ENCODE peak calls at places on chromosome 2, in seven cellular contexts. H, O, B, E, C, S and A are unnamed samples.

GRCh38 chr2:85774126-85774978 is 20.6 kb downstream of the ATOH8 start:
- DNase-seq in H (no peak), S (no peak), B (no peak), E (no peak), O (no peak), C (no peak), A (no peak)

GRCh38 chr2:232420073-232420454 is 13.4 kb downstream of the ALPG start:
- DNase-seq in B (no peak), C (no peak), E (no peak), S (no peak), H (no peak), O (no peak), A (no peak)

GRCh38 chr2:10367472-10368439 is 65.1 kb downstream of the HPCAL1 start:
- DNase-seq in H (no peak), C (no peak), B (no peak), E (no peak), S (no peak), O (no peak), A (no peak)

GRCh38 chr2:99555410-99555809 is 65.6 kb upstream of the REV1 start:
- DNase-seq in O (peak), S (no peak), C (no peak), E (no peak), B (no peak), H (no peak), A (no peak)

GRCh38 chr2:109257653-109258052 is 128.6 kb downstream of the SH3RF3 start:
- DNase-seq in B (no peak), S (no peak), C (no peak), H (no peak), E (no peak), O (no peak), A (no peak)

GRCh38 chr2:127398239-127398590 is 10.4 kb upstream of the MAP3K2 start:
- DNase-seq in O (no peak), S (no peak), E (no peak), H (peak), C (peak), B (peak), A (peak)

GRCh38 chr2:109460553-109461324 is 153.0 kb downstream of the SEPTIN10 start:
- DNase-seq in C (no peak), B (no peak), O (no peak), H (no peak), S (no peak), E (no peak), A (no peak)

GRCh38 chr2:101064868-101065549 is 62.9 kb downstream of the RPL31 start:
- DNase-seq in B (peak), E (no peak), O (no peak), H (peak), C (no peak), S (no peak), A (no peak)

GRCh38 chr2:24824071-24824588 is 30.9 kb downstream of the CENPO start:
- DNase-seq in O (no peak), E (no peak), S (no peak), C (no peak), H (no peak), B (no peak), A (peak)

GRCh38 chr2:213451542-213452256 is 167.4 kb downstream of the SPAG16 start:
- DNase-seq in S (no peak), H (no peak), E (no peak), O (no peak), B (no peak), C (no peak), A (no peak)

GRCh38 chr2:150578481-150578880 is 91.0 kb upstream of the RND3 start:
- DNase-seq in S (no peak), O (no peak), B (no peak), E (no peak), H (no peak), C (no peak), A (no peak)

GRCh38 chr2:66753247-66754019 is 318.5 kb downstream of the MEIS1 start:
- DNase-seq in H (no peak), E (no peak), S (no peak), O (no peak), C (no peak), B (no peak), A (no peak)

GRCh38 chr2:105409717-105410116 is 10.9 kb upstream of the FHL2 start:
- DNase-seq in E (no peak), B (no peak), C (no peak), H (peak), S (no peak), O (no peak), A (no peak)

GRCh38 chr2:85577386-85578242 is at the start of gene VAMP8:
- DNase-seq in O (no peak), H (peak), B (peak), E (peak), S (no peak), C (peak), A (no peak)

GRCh38 chr2:168552450-168552856 is 96.4 kb downstream of the CERS6 start:
- DNase-seq in H (no peak), C (no peak), B (no peak), O (peak), S (peak), E (peak), A (no peak)

GRCh38 chr2:168941297-168941696 is 40.2 kb downstream of the G6PC2 start:
- DNase-seq in S (no peak), B (no peak), E (no peak), C (no peak), H (no peak), O (no peak), A (no peak)

GRCh38 chr2:180907731-180908130 is 72.7 kb upstream of the UBE2E3 start:
- DNase-seq in B (no peak), S (no peak), O (no peak), H (no peak), C (no peak), E (no peak), A (no peak)

GRCh38 chr2:101442667-101443061 is 32.2 kb downstream of the RFX8 start:
- DNase-seq in B (peak), E (no peak), C (no peak), H (peak), S (no peak), O (no peak), A (no peak)

GRCh38 chr2:8264981-8265380 is 416.9 kb upstream of the ID2 start:
- DNase-seq in H (no peak), O (no peak), C (no peak), E (no peak), S (no peak), B (no peak), A (no peak)

GRCh38 chr2:200199576-200200263 is 106.8 kb upstream of the SPATS2L start:
- DNase-seq in B (no peak), E (no peak), H (no peak), O (no peak), C (no peak), S (no peak), A (no peak)

GRCh38 chr2:120293123-120293990 is 40.7 kb downstream of the RALB start:
- DNase-seq in C (no peak), H (no peak), B (no peak), E (no peak), O (no peak), S (no peak), A (no peak)
- TF ChIP-seq YY1 in C (no peak), H (no peak), B (no peak), E (no peak), O (no peak), S (no peak), A (no peak)

GRCh38 chr2:206457188-206457634 is 13.9 kb downstream of the ADAM23 start:
- DNase-seq in S (peak), O (no peak), H (no peak), C (no peak), E (no peak), B (no peak), A (no peak)

GRCh38 chr2:206456078-206456769 is 12.9 kb downstream of the ADAM23 start:
- DNase-seq in B (peak), C (no peak), H (no peak), S (no peak), O (no peak), E (no peak), A (no peak)

GRCh38 chr2:206452242-206452641 is 8.9 kb downstream of the ADAM23 start:
- DNase-seq in B (no peak), E (no peak), O (no peak), C (no peak), H (no peak), S (peak), A (no peak)

DNA sequence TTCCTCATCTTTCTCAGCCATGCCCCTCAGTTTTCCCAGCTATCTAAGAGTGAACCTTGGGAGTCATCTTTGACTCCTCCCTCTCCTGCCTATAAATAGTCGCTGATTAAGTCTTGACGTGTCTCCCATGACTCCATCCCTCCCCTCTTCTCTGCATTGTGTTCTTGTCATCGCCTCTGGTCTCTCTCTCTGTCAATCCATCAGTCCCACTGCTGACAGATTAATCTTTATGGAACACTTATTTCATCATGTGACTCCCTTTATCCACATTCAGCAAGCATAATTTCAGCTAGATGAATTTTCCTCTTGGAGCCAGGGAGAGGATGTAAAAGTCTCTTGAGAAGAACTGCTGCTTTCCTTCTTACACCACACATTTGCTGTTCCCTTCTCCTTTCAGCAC is 9.4 kb downstream of the ADAM23 start:
- DNase-seq in E (no peak), C (no peak), S (no peak), B (no peak), H (no peak), O (no peak), A (no peak)
- TF ChIP-seq YY1 in E (no peak), C (no peak), S (no peak), B (no peak), H (no peak), O (no peak), A (no peak)

GRCh38 chr2:240963065-240963375 is 35.4 kb upstream of the SNED1 start:
- DNase-seq in B (no peak), O (no peak), S (no peak), E (no peak), C (no peak), H (no peak), A (no peak)
- TF ChIP-seq YY1 in B (no peak), O (no peak), S (no peak), E (no peak), C (no peak), H (no peak), A (no peak)

DNA sequence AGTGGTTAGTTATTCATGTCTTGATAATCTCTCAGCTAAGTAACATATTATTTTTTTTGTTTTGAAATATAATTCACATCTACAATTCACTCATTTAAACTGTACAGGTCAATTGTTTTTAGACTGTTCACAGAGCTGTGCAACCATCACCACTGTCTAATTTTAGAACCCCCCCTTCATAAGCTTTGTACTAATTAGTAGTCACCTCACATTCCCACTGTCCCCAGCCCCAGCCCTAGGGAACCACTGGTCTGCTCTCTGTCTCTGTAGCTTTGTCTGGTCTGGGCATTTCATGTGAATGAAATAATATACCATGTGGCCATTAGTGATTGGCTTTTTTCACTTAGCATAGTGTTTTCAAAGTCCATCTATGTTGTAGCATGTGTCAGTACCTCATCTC is 55.3 kb downstream of the LCLAT1 start:
- DNase-seq in O (no peak), C (no peak), B (no peak), S (no peak), H (no peak), E (no peak), A (no peak)
- TF ChIP-seq YY1 in O (no peak), C (no peak), B (no peak), S (no peak), H (no peak), E (no peak), A (no peak)

DNA sequence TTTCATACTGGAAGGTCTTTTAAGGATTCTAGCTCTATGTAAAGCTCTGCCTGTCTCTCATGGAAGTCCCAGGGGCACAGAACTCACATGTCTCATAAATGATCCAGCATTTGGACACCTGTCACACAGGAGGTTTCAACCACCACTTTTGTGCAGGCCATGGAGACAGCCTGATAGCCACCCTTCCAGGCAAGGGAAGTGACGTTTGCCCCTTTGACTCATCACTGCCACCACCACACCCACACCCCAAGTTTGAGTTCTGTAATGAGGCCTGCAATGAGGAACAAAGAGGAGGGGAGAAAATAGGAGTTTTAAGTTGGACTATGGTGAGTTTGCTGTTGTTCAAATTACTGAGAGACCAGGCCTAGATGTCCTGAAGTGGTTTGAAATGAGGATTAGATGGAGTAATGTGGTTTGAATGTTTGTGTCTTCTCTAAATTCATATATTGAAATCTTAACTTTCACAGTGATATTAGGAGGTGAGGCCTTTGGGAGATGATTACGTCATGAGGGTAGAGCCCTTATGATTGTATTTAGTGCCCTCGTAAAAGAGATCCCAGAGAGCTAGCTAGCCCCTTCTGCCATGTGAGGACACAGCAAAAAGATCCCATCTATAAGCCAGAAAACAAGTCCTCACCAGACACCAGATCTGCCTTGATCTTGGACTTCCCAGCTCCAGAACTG is 175.3 kb upstream of the EPHA4 start:
- DNase-seq in C (no peak), E (no peak), H (no peak), B (no peak), S (no peak), O (no peak), A (no peak)
- TF ChIP-seq YY1 in C (no peak), E (no peak), H (no peak), B (no peak), S (no peak), O (no peak), A (no peak)